ENCODE peak calls at places on chromosomes 3 and 15, in six cellular contexts. A, U, X, R, B and L are unnamed samples. For H3K27me3, the result is how much of the 10 kb centered on the place peaks cover.

GRCh38 chr15:63977102-63977501 is 69.2 kb downstream of the DAPK2 start:
- DNase-seq in A (no peak), U (no peak), X (no peak), R (no peak), B (no peak), L (no peak)

GRCh38 chr3:124779751-124780191 is 49.5 kb downstream of the UMPS start:
- DNase-seq in A (no peak), U (no peak), X (no peak), R (no peak), B (no peak), L (no peak)

GRCh38 chr15:95162967-95163531 is 931.7 kb downstream of the MCTP2 start:
- DNase-seq in A (no peak), U (no peak), X (peak), R (no peak), B (no peak), L (peak)

GRCh38 chr15:88881781-88882180 is 13.6 kb downstream of the HAPLN3 start:
- DNase-seq in A (no peak), U (no peak), X (no peak), R (no peak), B (no peak), L (no peak)

GRCh38 chr3:82494977-82495489 is 733.6 kb upstream of the GBE1 start:
- DNase-seq in A (no peak), U (no peak), X (no peak), R (no peak), B (no peak), L (no peak)

GRCh38 chr3:64361962-64362735 is 136.9 kb upstream of the PRICKLE2 start:
- DNase-seq in A (no peak), U (no peak), X (peak), R (no peak), B (no peak), L (peak)

GRCh38 chr3:135762188-135762853 is 203.2 kb upstream of the PPP2R3A start:
- DNase-seq in A (no peak), U (no peak), X (no peak), R (peak), B (no peak), L (no peak)

GRCh38 chr3:111081008-111081545 is 9.5 kb downstream of the NECTIN3 start:
- DNase-seq in A (no peak), U (no peak), X (peak), R (no peak), B (no peak), L (no peak)

GRCh38 chr15:75161788-75162414 is 39.8 kb upstream of the C15orf39 start:
- DNase-seq in A (no peak), U (no peak), X (no peak), R (no peak), B (peak), L (peak)

GRCh38 chr3:73432021-73432722 is 192.6 kb downstream of the PDZRN3 start:
- DNase-seq in A (peak), U (no peak), X (peak), R (peak), B (no peak), L (peak)

GRCh38 chr15:98658831-98659699 is 10.7 kb downstream of the IGF1R start:
- DNase-seq in A (peak), U (no peak), X (peak), R (peak), B (peak), L (peak)

GRCh38 chr3:177448987-177449975 is 252.0 kb upstream of the TBL1XR1 start:
- DNase-seq in A (no peak), U (no peak), X (peak), R (no peak), B (no peak), L (peak)

GRCh38 chr15:48373855-48374421 is 42.7 kb downstream of the DUT start:
- DNase-seq in A (peak), U (no peak), X (peak), R (no peak), B (peak), L (peak)

GRCh38 chr15:73226064-73226463 is 142.7 kb downstream of the HCN4 start:
- DNase-seq in A (no peak), U (no peak), X (no peak), R (no peak), B (no peak), L (no peak)

GRCh38 chr15:65655026-65655425 is 33.3 kb downstream of the SLC24A1 start:
- DNase-seq in A (no peak), U (no peak), X (peak), R (no peak), B (no peak), L (peak)

GRCh38 chr3:17030438-17030837 is 145.7 kb downstream of the PLCL2 start:
- DNase-seq in A (no peak), U (no peak), X (peak), R (no peak), B (no peak), L (peak)

GRCh38 chr3:105846809-105847208 is 22.0 kb downstream of the CBLB start:
- DNase-seq in A (no peak), U (no peak), X (no peak), R (no peak), B (no peak), L (no peak)

GRCh38 chr15:86735244-86736040 is 655.8 kb downstream of the AGBL1 start:
- DNase-seq in A (no peak), U (no peak), X (no peak), R (no peak), B (no peak), L (peak)

GRCh38 chr3:60463655-60464054 is 787.6 kb downstream of the FHIT start:
- DNase-seq in A (no peak), U (no peak), X (no peak), R (no peak), B (no peak), L (no peak)

GRCh38 chr15:57290192-57290591 is 86.1 kb upstream of the CGNL1 start:
- DNase-seq in A (no peak), U (no peak), X (no peak), R (no peak), B (no peak), L (no peak)

GRCh38 chr3:49666592-49666991 is 7.6 kb upstream of the APEH start:
- DNase-seq in A (no peak), U (no peak), X (no peak), R (no peak), B (no peak), L (no peak)

GRCh38 chr3:143627336-143627735 is 220.9 kb downstream of the SLC9A9 start:
- DNase-seq in A (no peak), U (no peak), X (peak), R (no peak), B (no peak), L (no peak)

GRCh38 chr15:28178290-28178689 is 79.2 kb upstream of the OCA2 start:
- DNase-seq in A (no peak), U (no peak), X (no peak), R (no peak), B (no peak), L (no peak)

GRCh38 chr3:29311805-29312204 is 30.9 kb downstream of the RBMS3 start:
- DNase-seq in A (no peak), U (no peak), X (no peak), R (peak), B (no peak), L (no peak)

GRCh38 chr3:197539651-197540051 is 16.1 kb downstream of the BDH1 start:
- DNase-seq in A (no peak), U (no peak), X (peak), R (no peak), B (no peak), L (peak)

GRCh38 chr3:114176487-114176886 is 2.4 kb downstream of the DRD3 start:
- DNase-seq in A (no peak), U (no peak), X (no peak), R (no peak), B (no peak), L (no peak)

GRCh38 chr3:52529376-52530333 is 4.0 kb downstream of the NT5DC2 start:
- DNase-seq in A (peak), U (peak), X (no peak), R (no peak), B (peak), L (no peak)

GRCh38 chr3:184874709-184875644 is 63.0 kb downstream of the VPS8 start:
- DNase-seq in A (peak), U (no peak), X (peak), R (peak), B (no peak), L (peak)

GRCh38 chr3:26712211-26713026 is 89.8 kb downstream of the LRRC3B start:
- DNase-seq in A (no peak), U (no peak), X (peak), R (peak), B (no peak), L (peak)

GRCh38 chr3:112640333-112640863 is 545 bp downstream of the CCDC80 start:
- DNase-seq in A (no peak), U (no peak), X (no peak), R (peak), B (peak), L (peak)

GRCh38 chr3:129016366-129016724 is 15.2 kb downstream of the EFCC1 start:
- DNase-seq in A (peak), U (peak), X (no peak), R (no peak), B (no peak), L (peak)

GRCh38 chr3:45330500-45331295 is 57.7 kb upstream of the LARS2 start:
- DNase-seq in A (no peak), U (no peak), X (peak), R (no peak), B (no peak), L (no peak)

GRCh38 chr3:133283958-133284807 is 115.7 kb upstream of the BFSP2 start:
- DNase-seq in A (no peak), U (no peak), X (no peak), R (no peak), B (peak), L (no peak)

GRCh38 chr3:119562307-119562961 is 3.0 kb upstream of the CD80 start:
- DNase-seq in A (no peak), U (peak), X (no peak), R (peak), B (peak), L (no peak)

GRCh38 chr3:45949432-45949831 is 6.2 kb downstream of the CXCR6 start:
- DNase-seq in A (no peak), U (no peak), X (no peak), R (no peak), B (no peak), L (no peak)

DNA sequence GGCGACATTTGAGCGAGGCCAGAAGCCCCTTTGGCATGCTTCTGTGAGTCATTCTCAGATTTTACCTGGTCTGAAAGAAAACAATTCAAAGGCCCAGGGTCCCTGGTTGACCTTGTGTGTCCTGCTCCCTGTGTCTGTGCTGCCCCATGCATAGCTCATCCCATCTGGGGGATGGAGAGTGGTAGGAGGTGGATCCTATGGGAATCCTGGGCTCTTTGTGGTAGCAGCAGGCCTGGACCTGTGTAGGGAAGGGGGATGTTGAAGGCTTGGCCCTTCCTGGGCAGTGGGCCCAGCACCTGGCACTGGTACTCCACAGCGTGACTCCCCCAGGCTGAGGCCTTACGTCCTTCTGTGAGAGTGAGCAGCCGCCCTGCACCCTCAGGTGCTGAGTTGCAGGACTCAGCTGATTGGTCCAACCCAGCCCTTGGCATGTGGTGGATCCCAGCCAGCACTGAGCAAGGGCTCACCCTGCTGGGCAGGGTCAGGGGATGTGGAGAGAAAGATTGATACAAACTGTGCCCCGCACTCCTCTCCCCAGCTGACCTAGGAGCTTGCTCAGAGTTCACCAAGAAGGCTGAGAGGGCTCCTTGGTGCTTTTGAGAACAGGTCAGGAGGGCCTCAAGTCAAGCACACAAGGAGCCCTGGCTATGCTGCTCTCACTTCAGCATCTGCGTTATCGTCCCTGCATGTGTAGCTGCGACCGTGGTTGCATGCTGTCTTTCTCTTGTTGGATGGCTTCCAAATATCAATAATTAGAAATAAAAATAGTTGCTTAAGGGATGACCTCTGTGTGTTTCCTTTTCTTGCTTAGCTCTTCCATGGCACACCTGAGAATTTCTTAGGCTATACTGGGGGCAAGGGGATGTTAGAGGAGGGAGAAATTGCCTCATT is 21.4 kb upstream of the JMJD7 start:
- DNase-seq in A (peak), U (no peak), X (peak), R (peak), B (peak), L (peak)
- TF ChIP-seq CTCF in A (no peak), U (no peak), X (peak), R (no peak), B (no peak), L (peak)

GRCh38 chr15:32716216-32716959 is 1.4 kb upstream of the GREM1 start:
- DNase-seq in A (no peak), U (no peak), X (no peak), R (no peak), B (no peak), L (no peak)
- H3K27me3 ChIP-seq in A (half or more), U (under half), X (under half), R (half or more), B (half or more), L (under half)

DNA sequence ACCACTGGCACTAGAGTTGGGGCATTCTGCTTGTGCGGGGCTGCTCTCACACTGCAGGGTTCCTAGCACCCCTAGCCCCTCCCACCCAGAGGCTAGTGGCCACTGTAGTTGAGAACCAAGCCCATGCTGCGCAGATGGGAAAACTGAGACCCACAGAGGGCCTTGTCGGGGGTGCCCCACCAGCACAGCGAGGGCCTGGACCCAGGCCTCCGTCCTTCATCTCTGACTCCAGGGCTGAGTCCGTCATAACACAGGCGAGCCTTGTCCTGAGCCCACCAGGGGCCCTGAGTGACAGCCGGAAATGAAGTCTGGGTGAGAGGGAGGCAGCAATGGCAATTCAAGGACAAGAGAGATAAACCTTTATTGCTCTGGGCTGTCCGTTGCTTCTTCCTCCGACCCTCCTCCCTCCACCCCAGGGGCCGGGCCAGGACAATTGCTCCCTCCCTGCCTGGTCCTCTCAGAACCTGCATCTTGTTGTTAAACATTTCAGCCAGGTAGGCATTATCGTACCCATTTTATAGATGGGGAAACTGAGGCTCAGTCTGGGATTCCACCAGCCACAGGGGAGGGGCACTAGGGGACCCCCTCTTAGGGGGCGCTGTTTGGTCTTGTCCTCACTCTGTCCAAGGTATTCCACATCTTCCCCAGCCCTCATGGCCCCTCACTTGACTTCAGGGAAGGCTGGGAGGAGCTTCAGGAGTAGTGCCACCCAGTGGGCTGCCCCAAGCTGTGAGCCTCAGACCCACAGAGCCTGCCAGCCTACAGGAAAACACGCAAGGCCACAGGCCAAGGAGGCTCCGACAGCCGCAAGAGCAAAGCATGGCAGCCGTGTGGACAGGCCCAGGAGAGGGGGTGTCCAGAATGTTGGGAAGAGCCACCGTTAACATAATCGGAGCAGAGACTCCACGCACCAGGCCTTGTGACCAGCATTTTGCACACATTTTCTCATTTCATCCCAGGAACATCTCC is 4.4 kb upstream of the GRIP2 start:
- DNase-seq in A (no peak), U (no peak), X (no peak), R (no peak), B (no peak), L (no peak)
- TF ChIP-seq CTCF in A (no peak), U (no peak), X (no peak), R (no peak), B (no peak), L (no peak)

GRCh38 chr3:13655074-13655913 is 106.4 kb downstream of the FBLN2 start:
- DNase-seq in A (peak), U (no peak), X (no peak), R (peak), B (no peak), L (no peak)

GRCh38 chr3:13657660-13658435 is 108.9 kb downstream of the FBLN2 start:
- DNase-seq in A (peak), U (peak), X (peak), R (peak), B (peak), L (peak)

GRCh38 chr3:13654330-13655073 is 105.6 kb downstream of the FBLN2 start:
- DNase-seq in A (no peak), U (peak), X (no peak), R (no peak), B (no peak), L (no peak)

GRCh38 chr3:13658681-13659080 is 109.8 kb downstream of the FBLN2 start:
- DNase-seq in A (no peak), U (no peak), X (no peak), R (no peak), B (no peak), L (no peak)

DNA sequence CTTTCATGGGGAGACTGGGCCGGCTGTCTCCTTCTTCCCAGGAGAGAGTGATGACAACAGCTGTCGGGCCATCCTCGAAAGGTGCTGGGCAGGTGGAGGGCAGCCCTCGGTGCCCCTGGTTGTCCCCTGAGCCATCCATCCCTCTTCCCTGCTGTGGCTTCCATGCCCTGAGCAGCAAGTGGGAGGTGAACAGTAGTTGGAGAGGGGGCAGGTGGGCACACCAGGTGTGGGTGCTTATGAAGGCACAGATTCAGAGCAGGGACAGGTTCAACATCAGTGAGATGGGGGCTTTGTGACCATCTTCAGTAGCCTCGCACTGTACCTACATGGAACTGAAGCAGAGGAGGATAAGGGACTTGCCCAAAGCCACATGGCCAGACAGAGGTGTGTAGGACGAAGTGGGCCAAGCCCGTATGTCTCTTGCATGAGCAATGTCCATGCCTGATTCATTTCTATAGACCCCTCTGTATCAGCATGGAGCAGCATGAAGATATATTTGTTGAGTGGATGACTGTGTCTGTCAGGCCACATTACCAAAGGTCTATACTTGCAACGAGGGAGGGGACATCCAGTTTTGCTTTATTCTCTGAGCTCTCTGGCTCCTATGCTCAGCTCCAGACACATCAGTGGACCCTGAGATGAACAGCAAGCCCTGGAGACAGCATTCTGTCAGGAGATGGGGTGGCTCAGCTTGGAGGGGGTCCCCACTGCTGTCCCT is 107.8 kb downstream of the FBLN2 start:
- DNase-seq in A (no peak), U (no peak), X (no peak), R (no peak), B (no peak), L (no peak)
- H3K27me3 ChIP-seq in A (under half), U (under half), X (under half), R (under half), B (under half), L (under half)

DNA sequence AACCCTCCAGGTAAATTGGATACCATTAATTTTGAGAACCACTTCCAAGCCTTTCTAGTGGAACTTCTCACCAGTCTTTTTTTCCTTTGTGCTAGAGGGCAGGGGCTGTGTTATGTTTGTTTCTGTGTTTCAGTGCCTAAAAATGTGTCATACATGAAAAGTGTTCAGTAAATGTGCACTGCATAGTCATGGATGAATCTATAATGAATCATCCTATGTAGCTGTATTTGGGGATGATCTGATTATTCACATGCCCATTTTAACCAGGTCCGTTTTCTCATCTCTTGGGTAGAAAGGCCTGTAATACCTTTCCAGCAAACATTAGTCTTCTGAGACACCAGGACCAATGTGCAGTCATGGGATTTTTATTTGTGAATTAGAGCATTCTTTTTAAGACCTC is 583.0 kb upstream of the GOLIM4 start:
- DNase-seq in A (no peak), U (no peak), X (no peak), R (no peak), B (no peak), L (peak)
- TF ChIP-seq CTCF in A (no peak), U (no peak), X (no peak), R (no peak), B (no peak), L (no peak)

DNA sequence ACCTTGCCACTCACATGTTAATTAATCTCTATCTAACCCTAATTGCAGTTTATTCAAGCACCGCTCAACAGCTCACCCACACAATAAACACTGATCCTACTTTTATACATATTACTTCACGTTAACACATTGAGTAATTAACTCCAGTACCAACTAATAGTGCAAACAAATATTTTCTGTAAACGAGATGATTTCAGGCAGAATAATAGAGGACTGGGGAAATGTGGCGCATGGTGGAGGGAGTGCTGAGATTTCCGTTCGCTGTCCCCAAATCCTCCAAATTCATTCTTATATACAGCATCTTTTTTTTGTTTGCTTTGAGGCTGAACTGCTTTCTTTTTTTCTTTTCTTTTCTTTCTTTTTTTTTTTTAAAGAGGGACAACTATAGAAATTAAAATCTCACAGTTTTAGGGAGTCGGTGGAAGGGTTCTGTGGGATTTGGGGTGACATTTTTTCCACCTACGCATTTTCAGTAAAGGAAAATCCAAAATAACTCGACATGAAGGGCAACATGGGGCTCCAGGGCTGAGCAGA is 2.9 kb upstream of the FEZF2 start:
- DNase-seq in A (no peak), U (no peak), X (no peak), R (no peak), B (no peak), L (no peak)
- H3K27me3 ChIP-seq in A (half or more), U (under half), X (half or more), R (half or more), B (half or more), L (half or more)

GRCh38 chr3:122948398-122948797 is 79.2 kb downstream of the SEMA5B start:
- DNase-seq in A (peak), U (no peak), X (no peak), R (peak), B (no peak), L (no peak)
- TF ChIP-seq CTCF in A (peak), U (no peak), X (no peak), R (peak), B (no peak), L (no peak)